ENCODE peak calls at places on chromosomes 5 and 9, in four cellular contexts. W, Z, X and G are unnamed samples.

GRCh38 chr5:93340881-93341280 is 240.1 kb downstream of the NR2F1-AS1 start:
- DNase-seq in W (no peak), X (no peak), Z (no peak), G (no peak)

GRCh38 chr5:159135896-159136531 is 36.3 kb upstream of the EBF1 start:
- DNase-seq in X (no peak), Z (no peak), W (no peak), G (no peak)

GRCh38 chr9:98852463-98852735 is 44.9 kb downstream of the GALNT12 start:
- DNase-seq in W (no peak), Z (no peak), X (no peak), G (no peak)

GRCh38 chr9:135641745-135642144 is 2.4 kb upstream of the GLT6D1 start:
- DNase-seq in W (no peak), Z (no peak), X (no peak), G (no peak)

GRCh38 chr5:100864931-100865330 is 38.2 kb downstream of the ST8SIA4 start:
- DNase-seq in Z (no peak), W (no peak), X (no peak), G (no peak)

GRCh38 chr5:112174959-112175594 is 244.0 kb downstream of the EPB41L4A start:
- DNase-seq in Z (no peak), W (no peak), X (peak; percentile 61), G (peak; percentile 44)

GRCh38 chr5:163696270-163696887 is 191.0 kb downstream of the MAT2B start:
- DNase-seq in W (peak; percentile 56), X (peak; percentile 19), Z (peak; percentile 8), G (peak; percentile 38)

GRCh38 chr9:109735796-109736195 is 44.2 kb upstream of the PALM2AKAP2 start:
- DNase-seq in X (no peak), Z (no peak), W (no peak), G (no peak)

GRCh38 chr5:171893290-171893890 is 107.8 kb downstream of the SMIM23 start:
- DNase-seq in Z (no peak), X (no peak), W (no peak), G (no peak)

GRCh38 chr9:133566382-133566781 is 31.9 kb downstream of the ADAMTSL2 start:
- DNase-seq in W (no peak), Z (no peak), X (no peak), G (no peak)

GRCh38 chr5:112023766-112024165 is 266.8 kb upstream of the NREP start:
- DNase-seq in X (no peak), Z (no peak), W (no peak), G (no peak)

GRCh38 chr5:59146729-59147128 is 563.9 kb downstream of the RAB3C start:
- DNase-seq in W (no peak), Z (no peak), X (no peak), G (no peak)

GRCh38 chr9:87234854-87235253 is 262.8 kb upstream of the DAPK1 start:
- DNase-seq in W (no peak), X (no peak), Z (no peak), G (no peak)

GRCh38 chr9:111662851-111663823 is 1.7 kb downstream of the GNG10 start:
- DNase-seq in W (peak; percentile 55), X (no peak), Z (no peak), G (no peak)

GRCh38 chr5:107670028-107670926 is 460 bp downstream of the EFNA5 start:
- DNase-seq in W (peak; percentile 74), Z (no peak), X (no peak), G (peak; percentile 6)

GRCh38 chr5:170028124-170028523 is 47.8 kb upstream of the INSYN2B start:
- DNase-seq in Z (no peak), X (no peak), W (no peak), G (no peak)

GRCh38 chr9:134172198-134173126 is 8.1 kb upstream of the RNU6ATAC start:
- DNase-seq in Z (no peak), X (no peak), W (no peak), G (no peak)

GRCh38 chr5:130323804-130324454 is 419.7 kb downstream of the CHSY3 start:
- DNase-seq in Z (peak; percentile 72), X (no peak), W (no peak), G (no peak)

GRCh38 chr5:36619012-36619635 is 12.7 kb downstream of the SLC1A3 start:
- DNase-seq in W (peak; percentile 64), Z (no peak), X (no peak), G (peak; percentile 77)

GRCh38 chr9:16202221-16202620 is 649.4 kb downstream of the CCDC171 start:
- DNase-seq in W (no peak), Z (no peak), X (no peak), G (no peak)

GRCh38 chr5:119179857-119180641 is 109.2 kb downstream of the DMXL1 start:
- DNase-seq in Z (no peak), X (no peak), W (no peak), G (no peak)

GRCh38 chr5:151298063-151298462 is 5.5 kb downstream of the SLC36A3 start:
- DNase-seq in W (no peak), Z (peak; percentile 26), X (peak; percentile 33), G (no peak)

GRCh38 chr9:74570879-74571512 is 73.9 kb downstream of the RORB start:
- DNase-seq in X (peak; percentile 16), W (no peak), Z (no peak), G (no peak)

GRCh38 chr9:115944166-115944948 is 209.2 kb upstream of the PAPPA start:
- DNase-seq in X (no peak), W (no peak), Z (no peak), G (no peak)

GRCh38 chr5:16673241-16673998 is 56.6 kb upstream of the RETREG1 start:
- DNase-seq in Z (no peak), X (no peak), W (no peak), G (no peak)

GRCh38 chr5:33701251-33701650 is 190.5 kb downstream of the ADAMTS12 start:
- DNase-seq in Z (no peak), W (no peak), X (no peak), G (no peak)

GRCh38 chr5:115193295-115193694 is 23.6 kb upstream of the TRIM36 start:
- DNase-seq in X (no peak), W (no peak), Z (no peak), G (no peak)

GRCh38 chr9:72476617-72477375 is 44.6 kb upstream of the TMC1 start:
- DNase-seq in Z (no peak), X (peak; percentile 98), W (no peak), G (no peak)

GRCh38 chr5:80837679-80838078 is 122.5 kb upstream of the RASGRF2 start:
- DNase-seq in X (no peak), Z (peak; percentile 31), W (no peak), G (no peak)

GRCh38 chr5:159533197-159533596 is 202.9 kb upstream of the IL12B start:
- DNase-seq in W (no peak), Z (no peak), X (no peak), G (no peak)

GRCh38 chr9:137639303-137640051 is 20.7 kb downstream of the EHMT1 start:
- DNase-seq in W (no peak), X (no peak), Z (no peak), G (no peak)

GRCh38 chr5:148873120-148873519 is 46.7 kb downstream of the ADRB2 start:
- DNase-seq in X (no peak), W (no peak), Z (no peak), G (no peak)

GRCh38 chr5:148875205-148875875 is 48.9 kb downstream of the ADRB2 start:
- DNase-seq in Z (no peak), W (no peak), X (no peak), G (no peak)

GRCh38 chr5:148873690-148874485 is 47.5 kb downstream of the ADRB2 start:
- DNase-seq in Z (no peak), X (no peak), W (no peak), G (no peak)
- H3K9ac ChIP-seq in Z (no peak overlapping the region), X (no peak overlapping the region), W (no peak overlapping the region), G (no peak overlapping the region)

DNA sequence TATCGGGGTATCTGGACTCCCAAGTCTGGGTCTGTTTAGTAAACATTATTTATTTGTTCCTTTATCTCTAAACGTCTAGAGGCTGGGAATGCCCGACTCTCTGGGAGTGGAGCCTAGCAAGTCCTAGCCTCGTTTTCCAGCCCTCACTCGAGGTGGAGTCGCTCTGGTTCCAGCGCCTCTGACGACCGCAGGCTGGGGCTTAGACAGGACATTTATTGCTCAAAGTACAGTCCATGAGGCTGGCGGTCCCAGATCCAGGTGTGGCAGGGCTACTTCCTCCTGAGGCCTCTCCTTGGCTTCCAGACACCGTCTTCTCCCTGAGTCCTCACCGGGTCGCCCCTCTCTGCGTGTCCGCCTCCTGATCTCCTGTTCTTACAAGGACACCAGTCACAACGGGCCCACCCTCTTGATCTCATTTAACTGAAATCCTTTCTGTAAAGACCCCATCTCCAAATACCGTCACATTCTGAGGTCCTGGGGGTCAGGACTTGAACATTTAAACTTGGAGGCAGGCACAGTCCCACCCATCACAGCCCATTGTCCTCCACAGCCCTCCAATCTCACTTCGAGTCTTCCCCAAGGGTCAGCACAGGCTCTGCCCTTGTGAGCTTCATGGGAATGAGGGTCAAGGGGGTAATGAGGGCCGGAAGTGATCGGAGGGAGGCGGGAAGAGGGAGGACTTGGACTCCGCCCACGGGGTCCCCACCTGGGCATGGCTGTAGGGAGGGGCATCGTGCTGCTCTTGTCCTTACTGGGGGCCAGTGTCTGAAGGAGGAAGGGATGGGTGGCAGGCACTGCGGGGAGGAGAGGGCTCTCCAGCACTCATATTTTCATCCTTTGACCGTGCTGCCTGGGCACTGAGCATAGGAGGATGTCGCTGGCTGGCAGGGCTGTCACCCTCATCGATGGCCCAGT is 12.2 kb upstream of the CLPTM1L start:
- DNase-seq in Z (no peak), W (no peak), X (no peak), G (no peak)
- TF ChIP-seq ZNF274 in Z (no peak), W (no peak), X (no peak), G (no peak)

DNA sequence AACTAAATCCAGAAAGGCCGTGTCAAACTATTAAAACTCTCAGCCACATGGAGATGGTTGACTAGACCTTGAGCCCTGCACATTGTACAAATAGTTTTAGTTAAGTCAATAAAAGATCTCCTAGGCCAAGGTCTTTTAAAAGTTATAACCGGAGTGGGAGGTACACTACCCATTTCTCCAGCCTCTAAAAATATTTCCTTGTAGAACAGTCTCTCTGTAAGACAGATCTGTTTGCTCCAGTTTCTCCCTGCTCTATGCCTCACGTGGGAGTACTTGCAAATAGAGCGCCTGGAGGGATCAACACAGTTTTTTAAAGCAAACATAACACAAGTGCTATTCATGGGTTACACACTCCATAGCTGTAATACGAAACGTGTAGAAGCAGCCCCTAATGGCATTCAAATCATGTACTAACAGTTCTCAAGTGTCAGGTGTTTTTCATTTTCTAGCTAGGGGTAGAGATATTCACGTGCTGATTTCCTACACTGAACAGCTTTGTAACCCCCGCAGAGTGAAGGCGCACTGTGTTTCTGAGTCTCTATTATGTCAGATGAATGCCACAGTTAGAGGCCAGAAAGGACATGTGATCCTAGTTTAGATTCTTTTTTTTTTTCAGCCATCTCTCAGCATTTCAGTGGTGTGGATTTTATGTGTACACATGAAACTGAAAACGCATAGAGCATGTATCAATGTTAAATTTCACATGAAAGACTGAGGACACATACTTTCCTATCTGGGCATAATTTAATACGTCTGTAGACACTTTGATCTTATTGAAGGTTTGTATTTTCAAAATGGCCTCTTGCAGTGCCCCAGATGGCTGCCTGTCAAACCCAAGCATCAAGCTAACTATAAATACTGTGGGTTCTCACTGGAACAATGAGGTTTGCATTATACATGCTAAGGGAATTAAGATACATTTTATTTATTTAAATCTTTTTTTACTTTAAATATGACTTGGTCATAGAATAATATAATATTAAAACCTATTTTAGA is 703.2 kb upstream of the GRAMD2B start:
- DNase-seq in W (no peak), X (no peak), Z (no peak), G (no peak)
- H3K9ac ChIP-seq in W (no peak overlapping the region), X (no peak overlapping the region), Z (no peak overlapping the region), G (no peak overlapping the region)

DNA sequence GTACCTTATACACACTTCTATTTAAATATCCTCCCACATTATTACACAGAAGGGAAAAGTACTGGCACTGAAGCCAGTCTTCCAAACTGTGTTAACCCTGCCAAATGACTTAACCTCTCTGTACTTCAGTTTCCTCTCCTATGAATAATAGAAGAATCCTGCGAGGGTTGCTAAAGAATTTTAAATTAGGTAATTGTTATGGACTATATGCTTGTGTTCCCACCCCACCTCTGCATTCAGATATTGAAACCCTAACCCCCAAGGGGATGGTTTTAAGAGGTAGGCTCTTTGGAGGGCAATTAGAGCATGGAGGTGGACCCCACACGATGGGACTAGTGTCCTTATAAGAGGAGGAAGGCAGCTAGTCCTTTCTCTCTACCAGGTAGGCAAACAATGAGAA is 72.7 kb downstream of the TTLL11 start:
- DNase-seq in X (no peak), Z (no peak), W (no peak), G (peak; percentile 55)
- TF ChIP-seq ZNF274 in X (no peak), Z (no peak), W (no peak), G (no peak)